ENCODE peak calls at places on chromosomes 4 and X, in six cellular contexts. O is uterus, S is PC-3, L is brain microvascular endothelial cell, H is mammary epithelial cell, W is breast epithelium. I is an unnamed sample.

GRCh38 chr4:104351696-104352095 is 143.0 kb downstream of the CXXC4 start:
- DNase-seq in L (no peak), W (no peak), S (no peak), H (peak; percentile 62), O (no peak), I (no peak)

GRCh38 chr4:8320386-8320750 is 50.8 kb downstream of the HTRA3 start:
- DNase-seq in W (no peak), S (peak; percentile 17), H (no peak), O (no peak), L (no peak), I (no peak)

GRCh38 chrX:134431894-134432293 is 28.1 kb upstream of the HPRT1 start:
- DNase-seq in O (no peak), H (peak; percentile 75), L (peak; percentile 38), W (no peak), S (peak; percentile 84), I (no peak)

GRCh38 chr4:34220601-34221000 is 2023.7 kb downstream of the ARAP2 start:
- DNase-seq in S (no peak), O (no peak), L (no peak), W (no peak), H (no peak), I (no peak)

GRCh38 chr4:14399919-14400706 is 602.2 kb upstream of the CPEB2 start:
- DNase-seq in L (no peak), O (no peak), S (peak; percentile 2), W (no peak), H (peak; percentile 14), I (no peak)

GRCh38 chr4:113616443-113616842 is 145.1 kb downstream of the CAMK2D start:
- DNase-seq in H (peak; percentile 58), L (no peak), S (no peak), O (no peak), W (no peak), I (no peak)

GRCh38 chrX:50698944-50699343 is 115.0 kb downstream of the SHROOM4 start:
- DNase-seq in W (no peak), O (no peak), S (no peak), L (no peak), H (no peak), I (no peak)

GRCh38 chrX:69618803-69619202 is 2.9 kb downstream of the EDA start:
- DNase-seq in H (no peak), O (no peak), L (peak; percentile 5), S (peak; percentile 39), W (no peak), I (peak; percentile 24)

GRCh38 chrX:9312922-9313867 is 151.7 kb upstream of the TBL1X start:
- DNase-seq in L (no peak), W (no peak), O (no peak), H (no peak), S (peak; percentile 43), I (peak; percentile 26)

GRCh38 chrX:11757729-11758399 is at the start of gene MSL3:
- DNase-seq in L (peak; percentile 29), W (peak; percentile 19), H (peak; percentile 36), O (no peak), S (peak; percentile 50), I (peak; percentile 46)

GRCh38 chrX:48696301-48697181 is at the start of gene SUV39H1:
- DNase-seq in O (peak; percentile 83), H (peak; percentile 88), S (peak; percentile 91), L (peak; percentile 69), W (peak; percentile 83), I (peak; percentile 88)

GRCh38 chr4:165347647-165348569 is 20.4 kb downstream of the MSMO1 start:
- DNase-seq in L (no peak), W (no peak), S (no peak), H (no peak), O (no peak), I (no peak)

GRCh38 chr4:165355900-165356300 is 22.9 kb upstream of the CPE start:
- DNase-seq in O (peak; percentile 18), L (peak; percentile 35), S (peak; percentile 54), H (no peak), W (no peak), I (no peak)

GRCh38 chr4:165345663-165346417 is 18.4 kb downstream of the MSMO1 start:
- DNase-seq in O (no peak), L (no peak), S (peak; percentile 3), H (no peak), W (no peak), I (no peak)

DNA sequence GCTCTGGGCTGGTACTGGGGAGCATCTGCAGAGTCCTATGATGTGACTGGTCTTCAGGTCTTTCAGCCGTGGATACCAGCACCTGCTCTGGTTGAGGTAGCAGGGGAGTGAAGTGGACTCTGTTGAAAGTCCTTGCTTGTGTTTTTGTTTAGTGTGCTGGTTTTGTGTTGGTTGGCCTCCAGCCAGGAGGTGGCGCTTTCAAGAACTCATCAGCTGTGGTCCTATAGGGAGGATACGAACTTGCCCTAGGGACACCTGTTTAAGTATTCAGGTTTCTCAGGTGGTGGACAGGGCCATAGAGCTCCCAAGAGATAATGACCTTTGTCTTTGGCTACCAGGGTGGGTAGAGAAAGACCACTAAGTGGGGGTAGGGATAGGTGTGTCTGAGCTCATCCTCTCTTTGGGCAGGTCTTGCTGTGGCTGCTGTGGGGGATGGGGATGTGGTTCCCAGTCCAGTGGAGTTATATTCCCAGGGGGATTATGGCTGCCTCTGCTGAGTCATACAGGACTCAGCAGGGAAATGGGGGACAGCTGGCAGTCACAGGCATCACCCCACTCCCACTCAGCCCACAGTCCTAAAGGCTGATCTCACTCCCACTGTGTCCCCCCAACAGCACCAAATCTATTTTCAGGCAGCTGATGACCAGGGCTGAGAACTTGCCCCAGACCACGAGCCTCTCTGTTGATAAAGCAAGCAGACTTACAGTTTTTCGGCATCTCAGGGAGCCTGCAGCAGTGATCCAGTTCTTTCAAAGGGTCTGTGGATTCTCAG is 24.1 kb downstream of the MSMO1 start:
- DNase-seq in L (no peak), S (no peak), W (no peak), H (no peak), O (no peak), I (no peak)
- TF ChIP-seq CTCF in L (no peak), S (no peak), W (no peak), H (no peak), O (no peak), I (no peak)

GRCh38 chr4:26484032-26484515 is 6.2 kb downstream of the CCKAR start:
- DNase-seq in H (no peak), L (no peak), W (no peak), O (peak; percentile 76), S (no peak), I (no peak)
- H3K27ac ChIP-seq in H (no peak overlapping the region), L (no peak overlapping the region), W (no peak overlapping the region), O (peak overlapping the region; percentile 56), S (no peak overlapping the region), I (no peak overlapping the region)

DNA sequence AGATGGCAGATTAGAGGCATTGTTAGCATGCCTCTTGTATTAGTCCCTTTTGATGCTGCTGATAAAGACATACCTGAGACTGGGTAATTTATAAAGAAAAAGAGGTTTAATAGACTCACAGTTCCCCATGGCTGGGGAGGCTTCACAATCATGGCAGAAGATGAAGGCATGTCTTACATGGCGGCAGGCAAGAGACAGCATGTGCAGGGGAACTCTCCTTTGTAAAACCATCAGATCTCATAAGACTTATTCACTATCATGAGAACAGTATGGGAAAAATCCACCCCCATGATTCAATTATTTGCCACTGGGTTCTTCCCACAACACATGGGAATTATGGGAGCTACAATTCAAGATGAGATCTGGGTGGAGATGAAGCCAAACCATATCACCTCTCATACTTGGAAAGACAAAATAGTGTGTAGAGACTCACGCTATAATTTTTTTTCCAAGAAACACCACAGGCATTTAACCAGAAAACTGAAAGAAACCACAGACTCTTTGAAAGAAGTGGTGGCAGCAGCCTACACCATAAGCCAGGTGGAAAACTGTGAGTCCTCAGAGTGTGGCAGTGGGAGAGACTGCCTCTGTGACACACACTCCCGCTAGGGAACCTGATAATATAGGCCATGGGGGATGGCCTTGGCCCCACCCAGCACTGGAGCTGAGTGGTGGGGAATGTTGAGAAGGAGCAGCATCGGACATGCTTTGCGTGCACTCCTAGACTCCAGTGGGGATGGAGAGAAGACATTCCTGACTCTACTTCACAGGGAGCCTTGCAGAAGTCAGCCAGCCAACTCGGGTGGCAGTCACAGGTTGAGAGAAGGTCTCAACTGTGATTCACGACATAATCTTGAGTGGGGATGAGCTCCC is 51.5 kb downstream of the SLC2A9 start:
- DNase-seq in W (no peak), L (no peak), S (no peak), H (no peak), O (no peak), I (no peak)
- H3K36me3 ChIP-seq in W (no peaks in the 10 kb centered on the region), L (no peaks in the 10 kb centered on the region), S (no peaks in the 10 kb centered on the region), H (peaks cover 13% of the 10 kb centered on the region), O (no peaks in the 10 kb centered on the region), I (no peaks in the 10 kb centered on the region)

GRCh38 chr4:184114431-184114830 is 103.2 kb downstream of the ENPP6 start:
- DNase-seq in O (no peak), S (peak; percentile 22), L (no peak), W (no peak), H (no peak), I (no peak)
- TF ChIP-seq CTCF in O (no peak), S (peak; percentile 20), L (no peak), W (no peak), H (no peak), I (no peak)

I was measured in pancreas.